ENCODE peak calls at places on chromosomes 13 and 19, in four cellular contexts. One of them, this sample, is unnamed.

GRCh38 chr19:1074512-1075283 is 7.7 kb downstream of the ARHGAP45 start:
- DNase-seq in AG04450: no peak
- DNase-seq in sigmoid colon: peak
- DNase-seq in PC-3: peak
- DNase-seq in this sample: no peak

GRCh38 chr19:55549500-55550320 is 4.4 kb upstream of the SBK3 start:
- DNase-seq in PC-3: peak
- DNase-seq in sigmoid colon: no peak
- DNase-seq in AG04450: peak
- DNase-seq in this sample: peak

GRCh38 chr13:90232291-90232690 is 1115.2 kb upstream of the MIR17HG start:
- DNase-seq in PC-3: no peak
- DNase-seq in sigmoid colon: no peak
- DNase-seq in AG04450: no peak
- DNase-seq in this sample: no peak

GRCh38 chr13:111343186-111343805 is 22.9 kb downstream of the TEX29 start:
- DNase-seq in AG04450: no peak
- DNase-seq in sigmoid colon: no peak
- DNase-seq in PC-3: no peak
- DNase-seq in this sample: no peak

GRCh38 chr19:45170146-45171106 is 7.6 kb downstream of the TRAPPC6A start:
- DNase-seq in AG04450: no peak
- DNase-seq in sigmoid colon: no peak
- DNase-seq in PC-3: no peak
- DNase-seq in this sample: no peak

GRCh38 chr13:110770678-110771077 is 57.2 kb downstream of the ING1 start:
- DNase-seq in PC-3: no peak
- DNase-seq in sigmoid colon: no peak
- DNase-seq in AG04450: no peak
- DNase-seq in this sample: no peak

GRCh38 chr13:23386533-23386932 is 47.0 kb downstream of the SACS start:
- DNase-seq in PC-3: no peak
- DNase-seq in AG04450: no peak
- DNase-seq in sigmoid colon: no peak
- DNase-seq in this sample: no peak

GRCh38 chr13:42525035-42525504 is 48.9 kb upstream of the TNFSF11 start:
- DNase-seq in AG04450: no peak
- DNase-seq in sigmoid colon: no peak
- DNase-seq in PC-3: peak
- DNase-seq in this sample: peak

GRCh38 chr13:33545492-33545891 is 259.9 kb upstream of the STARD13 start:
- DNase-seq in PC-3: no peak
- DNase-seq in AG04450: no peak
- DNase-seq in sigmoid colon: no peak
- DNase-seq in this sample: no peak

GRCh38 chr13:103852036-103852435 is 785.8 kb upstream of the SLC10A2 start:
- DNase-seq in PC-3: no peak
- DNase-seq in AG04450: no peak
- DNase-seq in sigmoid colon: no peak
- DNase-seq in this sample: peak

GRCh38 chr13:98225036-98225940 is 48.2 kb upstream of the RNF113B start:
- DNase-seq in sigmoid colon: no peak
- DNase-seq in AG04450: no peak
- DNase-seq in PC-3: no peak
- DNase-seq in this sample: no peak

GRCh38 chr13:41411536-41411935 is 45.8 kb upstream of the RGCC start:
- DNase-seq in AG04450: peak
- DNase-seq in sigmoid colon: no peak
- DNase-seq in PC-3: peak
- DNase-seq in this sample: peak

GRCh38 chr13:91406619-91407018 is 8.2 kb downstream of the GPC5 start:
- DNase-seq in PC-3: peak
- DNase-seq in AG04450: no peak
- DNase-seq in sigmoid colon: no peak
- DNase-seq in this sample: peak

GRCh38 chr13:45447050-45447661 is 17.6 kb upstream of the COG3 start:
- DNase-seq in PC-3: no peak
- DNase-seq in sigmoid colon: no peak
- DNase-seq in AG04450: no peak
- DNase-seq in this sample: no peak

GRCh38 chr19:13556552-13556951 is 50.3 kb upstream of the CACNA1A start:
- DNase-seq in sigmoid colon: no peak
- DNase-seq in PC-3: no peak
- DNase-seq in AG04450: no peak
- DNase-seq in this sample: no peak

GRCh38 chr19:38519988-38520387 is 86.5 kb downstream of the RYR1 start:
- DNase-seq in PC-3: no peak
- DNase-seq in sigmoid colon: no peak
- DNase-seq in AG04450: no peak
- DNase-seq in this sample: no peak

GRCh38 chr13:111915104-111915551 is 151.8 kb upstream of the SOX1 start:
- DNase-seq in sigmoid colon: peak
- DNase-seq in AG04450: no peak
- DNase-seq in PC-3: no peak
- DNase-seq in this sample: no peak

GRCh38 chr13:63629591-63629990 is 2213.9 kb upstream of the PCDH20 start:
- DNase-seq in PC-3: no peak
- DNase-seq in sigmoid colon: no peak
- DNase-seq in AG04450: no peak
- DNase-seq in this sample: no peak

GRCh38 chr13:101757446-101758039 is 305.1 kb downstream of the ITGBL1 start:
- DNase-seq in sigmoid colon: no peak
- DNase-seq in PC-3: peak
- DNase-seq in AG04450: no peak
- DNase-seq in this sample: peak

GRCh38 chr13:70523622-70524021 is 415.4 kb upstream of the KLHL1 start:
- DNase-seq in PC-3: no peak
- DNase-seq in AG04450: no peak
- DNase-seq in sigmoid colon: no peak
- DNase-seq in this sample: peak

GRCh38 chr13:60431108-60431700 is 34.2 kb downstream of the TDRD3 start:
- DNase-seq in AG04450: peak
- DNase-seq in PC-3: peak
- DNase-seq in sigmoid colon: no peak
- DNase-seq in this sample: peak

GRCh38 chr13:64239372-64239771 is 2823.7 kb upstream of the PCDH20 start:
- DNase-seq in sigmoid colon: no peak
- DNase-seq in AG04450: no peak
- DNase-seq in PC-3: peak
- DNase-seq in this sample: peak

GRCh38 chr19:1618157-1619093 is 13.2 kb upstream of the UQCR11 start:
- DNase-seq in sigmoid colon: no peak
- DNase-seq in PC-3: peak
- DNase-seq in AG04450: no peak
- DNase-seq in this sample: no peak

GRCh38 chr13:80339841-80340642 is 884 bp downstream of the SPRY2 start:
- DNase-seq in sigmoid colon: peak
- DNase-seq in AG04450: no peak
- DNase-seq in PC-3: peak
- DNase-seq in this sample: peak

GRCh38 chr19:4206818-4207484 is 22.4 kb upstream of the EBI3 start:
- DNase-seq in PC-3: no peak
- DNase-seq in AG04450: no peak
- DNase-seq in sigmoid colon: no peak
- DNase-seq in this sample: peak

GRCh38 chr19:52722062-52723005 is 12.5 kb downstream of the ZNF611 start:
- DNase-seq in AG04450: peak
- DNase-seq in sigmoid colon: no peak
- DNase-seq in PC-3: peak
- DNase-seq in this sample: peak

GRCh38 chr13:79917628-79918027 is 423.3 kb downstream of the SPRY2 start:
- DNase-seq in sigmoid colon: no peak
- DNase-seq in PC-3: no peak
- DNase-seq in AG04450: no peak
- DNase-seq in this sample: no peak

GRCh38 chr13:113451951-113452421 is 1.3 kb downstream of the ADPRHL1 start:
- DNase-seq in PC-3: no peak
- DNase-seq in AG04450: no peak
- DNase-seq in sigmoid colon: peak
- DNase-seq in this sample: no peak

GRCh38 chr19:36113895-36114762 is 546 bp downstream of the POLR2I start:
- DNase-seq in sigmoid colon: no peak
- DNase-seq in PC-3: peak
- DNase-seq in AG04450: no peak
- DNase-seq in this sample: peak

GRCh38 chr13:49053215-49053614 is 77.5 kb downstream of the FNDC3A start:
- DNase-seq in PC-3: no peak
- DNase-seq in sigmoid colon: no peak
- DNase-seq in AG04450: no peak
- DNase-seq in this sample: no peak

GRCh38 chr13:44384778-44385177 is 11.2 kb downstream of the SERP2 start:
- DNase-seq in sigmoid colon: no peak
- DNase-seq in PC-3: no peak
- DNase-seq in AG04450: no peak
- DNase-seq in this sample: no peak

DNA sequence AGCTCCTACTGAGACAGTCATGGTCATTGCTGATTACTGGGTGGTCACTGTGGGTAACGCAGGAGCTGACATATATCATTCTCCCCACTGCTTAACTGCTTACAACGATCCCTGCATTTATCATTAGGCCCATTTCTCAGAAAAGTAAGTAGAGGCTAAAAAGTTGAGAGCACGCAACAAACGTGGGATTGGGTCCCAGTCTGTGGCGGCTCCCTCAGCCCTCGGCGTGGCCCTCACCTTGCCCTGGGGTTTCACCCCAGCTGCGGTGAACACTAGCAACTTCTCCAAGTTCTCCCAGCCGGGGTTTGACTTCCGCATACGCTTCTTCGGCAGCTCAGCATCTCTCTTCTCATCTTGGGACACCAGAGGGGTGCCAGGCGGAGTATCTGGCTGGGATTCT is 2.5 kb downstream of the PNKP start:
- DNase-seq in PC-3: no peak
- DNase-seq in sigmoid colon: no peak
- DNase-seq in AG04450: no peak
- DNase-seq in this sample: no peak
- H3K27ac ChIP-seq in PC-3: no peak
- H3K27ac ChIP-seq in sigmoid colon: peak
- H3K27ac ChIP-seq in AG04450: no peak
- H3K27ac ChIP-seq in this sample: no peak

GRCh38 chr19:11797491-11797890 is 832 bp upstream of the ZNF491 start:
- DNase-seq in AG04450: peak
- DNase-seq in PC-3: peak
- DNase-seq in sigmoid colon: peak
- DNase-seq in this sample: peak
- H3K27ac ChIP-seq in AG04450: no peak
- H3K27ac ChIP-seq in PC-3: no peak
- H3K27ac ChIP-seq in sigmoid colon: peak
- H3K27ac ChIP-seq in this sample: no peak

GRCh38 chr13:30388401-30389283 is 33.7 kb upstream of the UBE2L5 start:
- DNase-seq in AG04450: peak
- DNase-seq in sigmoid colon: peak
- DNase-seq in PC-3: peak
- DNase-seq in this sample: no peak
- H3K27ac ChIP-seq in AG04450: peak
- H3K27ac ChIP-seq in sigmoid colon: peak
- H3K27ac ChIP-seq in PC-3: no peak
- H3K27ac ChIP-seq in this sample: no peak

DNA sequence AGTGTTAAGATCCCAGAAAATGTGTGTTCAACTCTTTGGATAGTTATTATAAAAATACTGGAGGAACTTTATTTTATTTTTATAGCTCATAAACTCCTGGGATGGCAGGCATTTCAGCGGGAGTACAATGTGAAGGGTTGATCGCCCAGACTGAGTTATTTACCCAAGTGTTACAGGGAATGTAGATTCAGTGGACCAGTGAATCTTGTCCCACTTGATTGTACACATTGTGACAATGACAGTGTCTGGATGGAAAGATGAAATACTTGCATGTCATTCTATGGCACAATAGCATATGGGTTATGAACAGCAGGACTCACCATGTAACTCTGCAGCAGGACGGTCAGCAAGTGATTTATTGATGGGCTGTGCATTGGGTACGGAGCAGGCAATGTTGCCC is 20.3 kb downstream of the OLFM4 start:
- DNase-seq in AG04450: no peak
- DNase-seq in PC-3: no peak
- DNase-seq in sigmoid colon: no peak
- DNase-seq in this sample: no peak
- H3K27ac ChIP-seq in AG04450: no peak
- H3K27ac ChIP-seq in PC-3: no peak
- H3K27ac ChIP-seq in sigmoid colon: no peak
- H3K27ac ChIP-seq in this sample: no peak

DNA sequence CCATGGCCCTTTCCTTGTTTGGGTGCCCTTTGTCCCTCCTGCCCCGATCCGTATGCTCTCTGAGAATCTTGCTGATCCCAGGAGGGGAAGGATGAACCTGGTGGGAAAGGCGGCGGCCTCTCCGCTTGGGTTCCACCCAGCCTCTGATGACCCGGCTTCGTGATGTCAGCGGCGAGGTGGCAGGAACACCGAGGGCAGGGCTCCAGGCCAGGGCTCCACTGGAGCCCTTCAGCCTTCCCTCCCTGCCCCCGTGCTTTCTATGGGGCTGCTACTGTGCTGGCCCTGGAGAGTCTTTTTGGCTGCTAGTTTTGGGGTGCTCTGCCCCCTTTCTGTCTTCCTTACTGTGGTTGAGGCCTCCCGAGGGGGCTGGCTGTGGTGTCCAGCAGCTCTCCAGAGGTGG is 11.9 kb upstream of the LIN7B start:
- DNase-seq in AG04450: no peak
- DNase-seq in PC-3: no peak
- DNase-seq in sigmoid colon: no peak
- DNase-seq in this sample: no peak
- H3K27ac ChIP-seq in AG04450: no peak
- H3K27ac ChIP-seq in PC-3: no peak
- H3K27ac ChIP-seq in sigmoid colon: no peak
- H3K27ac ChIP-seq in this sample: no peak

DNA sequence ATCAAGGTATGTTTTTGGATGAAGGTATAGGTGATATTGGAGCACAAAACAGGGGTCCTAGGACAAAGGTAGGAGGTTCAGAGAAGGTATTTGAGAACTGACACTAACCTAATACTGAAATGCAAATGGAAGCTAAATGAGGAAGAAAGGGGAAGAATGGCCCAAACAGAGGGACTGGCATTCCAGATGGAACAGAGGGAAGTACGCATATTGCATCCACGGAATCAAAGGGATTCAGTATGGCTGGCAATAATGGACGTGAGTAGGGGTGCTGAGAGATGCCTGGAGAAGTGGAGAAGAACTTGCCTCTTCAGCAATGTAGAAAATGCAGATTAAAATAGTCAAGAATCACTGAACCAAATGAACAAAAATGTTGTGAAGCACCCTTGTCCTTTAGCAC is 283.5 kb upstream of the DACH1 start:
- DNase-seq in sigmoid colon: no peak
- DNase-seq in AG04450: no peak
- DNase-seq in PC-3: no peak
- DNase-seq in this sample: no peak
- H3K27ac ChIP-seq in sigmoid colon: no peak
- H3K27ac ChIP-seq in AG04450: no peak
- H3K27ac ChIP-seq in PC-3: no peak
- H3K27ac ChIP-seq in this sample: peak

GRCh38 chr13:107459430-107459829 is 755.9 kb downstream of the LIG4 start:
- DNase-seq in PC-3: no peak
- DNase-seq in AG04450: peak
- DNase-seq in sigmoid colon: no peak
- DNase-seq in this sample: peak
- H3K27ac ChIP-seq in PC-3: no peak
- H3K27ac ChIP-seq in AG04450: no peak
- H3K27ac ChIP-seq in sigmoid colon: no peak
- H3K27ac ChIP-seq in this sample: peak